ENCODE peak calls at places on chromosomes 13 and 19, in eight cellular contexts. W, M, A, U, J, L, G and C are unnamed samples.

GRCh38 chr13:21033866-21034601 is 27.4 kb downstream of the LATS2 start:
- DNase-seq in W (no peak), M (no peak), A (no peak), U (peak), J (no peak), L (no peak), G (no peak), C (no peak)

GRCh38 chr13:25291691-25292090 is 4.4 kb upstream of the MTMR6 start:
- DNase-seq in W (no peak), M (no peak), A (no peak), U (no peak), J (no peak), L (no peak), G (no peak), C (no peak)

GRCh38 chr19:8655340-8655709 is 24.9 kb downstream of the NFILZ start:
- DNase-seq in W (no peak), M (no peak), A (no peak), U (no peak), J (no peak), L (no peak), G (no peak), C (peak)

GRCh38 chr19:46392252-46392801 is 21.0 kb downstream of the CCDC8 start:
- DNase-seq in W (no peak), M (no peak), A (no peak), U (no peak), J (no peak), L (no peak), G (no peak), C (no peak)

GRCh38 chr13:25934127-25934526 is 117.7 kb downstream of the SHISA2 start:
- DNase-seq in W (no peak), M (no peak), A (no peak), U (no peak), J (no peak), L (no peak), G (no peak), C (no peak)

GRCh38 chr19:49157445-49158224 is at the start of gene TRPM4:
- DNase-seq in W (peak), M (peak), A (peak), U (peak), J (peak), L (peak), G (peak), C (peak)

GRCh38 chr13:39656325-39656677 is 839 bp downstream of the COG6 start:
- DNase-seq in W (peak), M (no peak), A (no peak), U (peak), J (no peak), L (no peak), G (no peak), C (no peak)

GRCh38 chr13:20492641-20493040 is 33.0 kb downstream of the CRYL1 start:
- DNase-seq in W (peak), M (no peak), A (no peak), U (peak), J (peak), L (no peak), G (peak), C (no peak)

GRCh38 chr13:79582896-79583295 is 101.9 kb downstream of the NDFIP2 start:
- DNase-seq in W (no peak), M (no peak), A (no peak), U (no peak), J (no peak), L (no peak), G (no peak), C (no peak)

GRCh38 chr13:40114305-40114896 is 458.9 kb downstream of the COG6 start:
- DNase-seq in W (no peak), M (no peak), A (no peak), U (no peak), J (no peak), L (no peak), G (no peak), C (no peak)

GRCh38 chr13:113203507-113204377 is 4.7 kb downstream of the PCID2 start:
- DNase-seq in W (no peak), M (no peak), A (no peak), U (no peak), J (no peak), L (no peak), G (peak), C (no peak)

GRCh38 chr13:26910754-26911465 is 150.3 kb upstream of the GPR12 start:
- DNase-seq in W (no peak), M (no peak), A (no peak), U (no peak), J (no peak), L (peak), G (no peak), C (no peak)

GRCh38 chr19:19185853-19186728 is 5.9 kb downstream of the BORCS8 start:
- DNase-seq in W (peak), M (no peak), A (peak), U (peak), J (peak), L (no peak), G (peak), C (peak)

GRCh38 chr13:100298691-100299090 is 209.8 kb downstream of the PCCA start:
- DNase-seq in W (no peak), M (no peak), A (no peak), U (no peak), J (no peak), L (no peak), G (no peak), C (no peak)

GRCh38 chr19:13092608-13093260 is 9.9 kb downstream of the LYL1 start:
- DNase-seq in W (no peak), M (no peak), A (no peak), U (peak), J (no peak), L (no peak), G (no peak), C (no peak)

GRCh38 chr13:74576504-74576903 is 442.3 kb upstream of the KLF12 start:
- DNase-seq in W (no peak), M (no peak), A (no peak), U (no peak), J (no peak), L (no peak), G (no peak), C (no peak)

GRCh38 chr19:29328586-29328985 is 115.6 kb upstream of the UQCRFS1 start:
- DNase-seq in W (no peak), M (no peak), A (no peak), U (no peak), J (no peak), L (no peak), G (no peak), C (no peak)

GRCh38 chr19:39671739-39672363 is 16.1 kb downstream of the LGALS16 start:
- DNase-seq in W (peak), M (peak), A (no peak), U (peak), J (peak), L (no peak), G (peak), C (peak)

GRCh38 chr19:34990578-34991192 is 9.4 kb upstream of the GRAMD1A start:
- DNase-seq in W (no peak), M (no peak), A (no peak), U (no peak), J (peak), L (no peak), G (no peak), C (no peak)

GRCh38 chr13:22076658-22077057 is 405.8 kb downstream of the FGF9 start:
- DNase-seq in W (no peak), M (peak), A (no peak), U (no peak), J (no peak), L (no peak), G (no peak), C (no peak)

GRCh38 chr19:719636-720377 is 11.1 kb downstream of the PALM start:
- DNase-seq in W (peak), M (no peak), A (no peak), U (no peak), J (no peak), L (peak), G (no peak), C (peak)

GRCh38 chr13:45310341-45311138 is 30.4 kb downstream of the TPT1 start:
- DNase-seq in W (no peak), M (no peak), A (no peak), U (no peak), J (no peak), L (no peak), G (no peak), C (no peak)

GRCh38 chr13:19172647-19173030 is 9.0 kb downstream of the TUBA3C start:
- DNase-seq in W (no peak), M (no peak), A (no peak), U (no peak), J (no peak), L (no peak), G (no peak), C (no peak)

GRCh38 chr13:98050041-98050466 is 92.8 kb upstream of the FARP1 start:
- DNase-seq in W (no peak), M (peak), A (no peak), U (peak), J (no peak), L (no peak), G (no peak), C (no peak)

GRCh38 chr19:51086153-51086850 is 3.6 kb upstream of the KLK14 start:
- DNase-seq in W (no peak), M (no peak), A (no peak), U (no peak), J (no peak), L (no peak), G (no peak), C (peak)

GRCh38 chr19:37987356-37988332 is 80.6 kb downstream of the SIPA1L3 start:
- DNase-seq in W (peak), M (no peak), A (no peak), U (no peak), J (no peak), L (no peak), G (no peak), C (peak)

GRCh38 chr19:23260956-23261355 is 10.8 kb upstream of the ZNF724 start:
- DNase-seq in W (no peak), M (no peak), A (no peak), U (no peak), J (no peak), L (no peak), G (no peak), C (no peak)

GRCh38 chr13:50485979-50486935 is 357.2 kb downstream of the DLEU7 start:
- DNase-seq in W (no peak), M (peak), A (no peak), U (peak), J (no peak), L (no peak), G (peak), C (no peak)

GRCh38 chr13:99980201-99981114 is 1.1 kb upstream of the ZIC2 start:
- DNase-seq in W (peak), M (peak), A (peak), U (peak), J (peak), L (no peak), G (peak), C (peak)

GRCh38 chr13:109680288-109680687 is 106.1 kb downstream of the IRS2 start:
- DNase-seq in W (no peak), M (no peak), A (no peak), U (no peak), J (no peak), L (no peak), G (no peak), C (no peak)

GRCh38 chr19:48874309-48875135 is 2.3 kb downstream of the PPP1R15A start:
- DNase-seq in W (no peak), M (peak), A (no peak), U (peak), J (no peak), L (peak), G (no peak), C (no peak)

GRCh38 chr13:71873418-71874276 is 6.6 kb upstream of the DACH1 start:
- DNase-seq in W (no peak), M (peak), A (no peak), U (no peak), J (no peak), L (no peak), G (no peak), C (no peak)

GRCh38 chr13:52104624-52105023 is 24.2 kb downstream of the NEK5 start:
- DNase-seq in W (no peak), M (no peak), A (no peak), U (no peak), J (no peak), L (no peak), G (no peak), C (no peak)

GRCh38 chr19:16249826-16250434 is 52.2 kb downstream of the AP1M1 start:
- DNase-seq in W (no peak), M (no peak), A (no peak), U (peak), J (no peak), L (no peak), G (no peak), C (no peak)

GRCh38 chr19:29277107-29277506 is 64.2 kb upstream of the UQCRFS1 start:
- DNase-seq in W (peak), M (no peak), A (peak), U (peak), J (peak), L (no peak), G (peak), C (peak)

GRCh38 chr13:113793718-113794085 is 34.7 kb downstream of the TMEM255B start:
- DNase-seq in W (no peak), M (no peak), A (no peak), U (no peak), J (no peak), L (no peak), G (no peak), C (peak)

GRCh38 chr19:47190167-47190727 is 40.8 kb downstream of the BBC3 start:
- DNase-seq in W (no peak), M (no peak), A (peak), U (peak), J (peak), L (peak), G (peak), C (no peak)